ENCODE peak calls at places on chromosomes 2 and 18, in five cellular contexts. T is SK-N-SH, E is HCT116, M is GM12878, U is NT2/D1. F is an unnamed sample.

GRCh38 chr2:107354143-107354542 is 468.2 kb upstream of the ST6GAL2 start:
- DNase-seq in E (no peak), U (no peak), T (peak; percentile 5), M (no peak), F (no peak)

GRCh38 chr2:227365833-227366232 is 13.3 kb downstream of the TM4SF20 start:
- DNase-seq in E (no peak), M (no peak), T (no peak), U (no peak), F (no peak)

GRCh38 chr2:89831686-89832498 is 1140.4 kb downstream of the RPIA start:
- DNase-seq in E (no peak), T (no peak), U (no peak), M (no peak), F (no peak)

GRCh38 chr2:236904389-236905263 is 181.1 kb upstream of the COPS8 start:
- DNase-seq in T (no peak), E (no peak), M (no peak), U (no peak), F (no peak)

GRCh38 chr2:26619649-26620605 is 21.2 kb downstream of the CIB4 start:
- DNase-seq in T (peak; percentile 19), M (no peak), U (no peak), E (no peak), F (no peak)

GRCh38 chr2:222292738-222293134 is 6.1 kb downstream of the PAX3 start:
- DNase-seq in U (no peak), T (no peak), E (no peak), M (no peak), F (no peak)

GRCh38 chr2:199798881-199799580 is 52.0 kb downstream of the FTCDNL1 start:
- DNase-seq in U (no peak), T (no peak), E (no peak), M (no peak), F (no peak)

GRCh38 chr2:63661076-63661475 is 72.3 kb downstream of the MDH1 start:
- DNase-seq in M (no peak), E (no peak), U (no peak), T (no peak), F (no peak)

GRCh38 chr18:26549486-26550435 is 1.4 kb upstream of the KCTD1 start:
- DNase-seq in E (peak; percentile 53), M (no peak), T (peak; percentile 82), U (no peak), F (no peak)

GRCh38 chr18:8260319-8260718 is 348.9 kb upstream of the RAB12 start:
- DNase-seq in T (no peak), E (no peak), M (no peak), U (peak; percentile 11), F (no peak)

GRCh38 chr2:203763425-203764272 is 57.2 kb downstream of the CD28 start:
- DNase-seq in U (no peak), T (no peak), E (no peak), M (no peak), F (no peak)

GRCh38 chr2:138071720-138072719 is 107.7 kb downstream of the HNMT start:
- DNase-seq in E (no peak), U (peak; percentile 49), M (no peak), T (no peak), F (no peak)

DNA sequence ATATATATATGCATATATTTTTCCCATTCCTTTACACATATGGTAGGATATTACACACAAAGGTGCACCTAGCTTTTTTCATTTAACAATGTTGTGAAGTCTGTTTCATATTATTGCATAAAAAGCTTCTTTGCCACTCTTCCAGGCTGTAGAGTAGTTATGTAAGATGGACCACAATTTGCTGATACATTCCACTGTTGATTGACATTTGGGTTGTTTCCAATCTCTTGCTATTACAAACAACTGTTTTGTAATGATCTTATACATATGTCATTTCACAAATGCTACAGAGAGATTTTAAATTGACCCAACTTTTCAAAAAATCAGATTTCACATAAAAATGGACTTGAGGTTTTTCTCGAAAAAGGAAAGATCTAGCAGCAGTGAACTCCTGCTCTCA is 301.4 kb downstream of the CDCA7 start:
- DNase-seq in T (no peak), E (no peak), M (no peak), U (no peak), F (no peak)
- TF ChIP-seq YY1 in T (no peak), E (no peak), M (no peak), U (no peak), F (no peak)

GRCh38 chr18:59055345-59056032 is 84.2 kb upstream of the SEC11C start:
- DNase-seq in T (no peak), M (no peak), E (no peak), U (no peak), F (no peak)

GRCh38 chr18:59057969-59058368 is 81.7 kb upstream of the SEC11C start:
- DNase-seq in M (no peak), T (no peak), E (no peak), U (no peak), F (no peak)

GRCh38 chr18:59057493-59057795 is 82.2 kb upstream of the SEC11C start:
- DNase-seq in E (no peak), M (no peak), U (no peak), T (no peak), F (no peak)

GRCh38 chr18:59054892-59055291 is 84.8 kb upstream of the SEC11C start:
- DNase-seq in E (no peak), U (no peak), M (no peak), T (no peak), F (no peak)

GRCh38 chr18:59056706-59057492 is 82.8 kb upstream of the SEC11C start:
- DNase-seq in M (no peak), T (peak; percentile 54), E (peak; percentile 51), U (no peak), F (peak; percentile 23)
- H3K9ac ChIP-seq in M (no peak overlapping the region), T (no peak overlapping the region), E (no peak overlapping the region), U (no peak overlapping the region), F (no peak overlapping the region)

GRCh38 chr18:6022840-6023239 is 127.5 kb upstream of the TMEM200C start:
- DNase-seq in T (no peak), M (no peak), U (peak; percentile 62), E (no peak), F (no peak)
- TF ChIP-seq YY1 in T (no peak), M (no peak), U (no peak), E (no peak), F (no peak)

GRCh38 chr18:10588975-10589374 is 63.1 kb downstream of the NAPG start:
- DNase-seq in M (no peak), T (peak; percentile 73), U (no peak), E (peak; percentile 18), F (peak; percentile 79)
- H3K9ac ChIP-seq in M (no peak overlapping the region), T (no peak overlapping the region), U (no peak overlapping the region), E (peak overlapping the region; percentile 20), F (peak overlapping the region; percentile 46)

DNA sequence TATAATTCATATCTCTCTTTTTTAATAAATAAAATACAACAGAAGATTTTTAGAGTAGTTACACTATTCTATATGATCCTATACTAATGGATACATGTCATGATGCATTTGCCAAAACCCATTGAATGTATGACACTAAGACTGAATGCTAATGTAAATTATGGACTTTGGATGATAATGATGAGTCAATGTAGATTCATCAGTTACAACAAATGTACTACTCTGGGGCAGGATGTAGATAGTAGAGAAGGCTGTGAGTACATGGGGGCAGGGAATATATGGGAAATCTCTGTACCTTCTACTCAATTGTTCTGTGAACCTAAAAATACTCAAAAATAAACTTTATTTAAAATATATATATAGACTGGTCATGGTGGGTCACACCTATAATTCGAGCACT is 45.6 kb upstream of the NEDD4L start:
- DNase-seq in M (no peak), U (no peak), E (no peak), T (no peak), F (no peak)
- TF ChIP-seq YY1 in M (no peak), U (no peak), E (no peak), T (no peak), F (no peak)

GRCh38 chr2:45342-46130 is 769 bp downstream of the FAM110C start:
- DNase-seq in U (no peak), T (peak; percentile 30), E (no peak), M (no peak), F (no peak)
- H3K9ac ChIP-seq in U (no peak overlapping the region), T (no peak overlapping the region), E (peak overlapping the region; percentile 76), M (no peak overlapping the region), F (no peak overlapping the region)

GRCh38 chr2:241154915-241155314 is 4.6 kb downstream of the PPP1R7 start:
- DNase-seq in E (no peak), U (no peak), T (no peak), M (no peak), F (no peak)
- TF ChIP-seq YY1 in E (no peak), U (no peak), T (no peak), M (no peak), F (no peak)

DNA sequence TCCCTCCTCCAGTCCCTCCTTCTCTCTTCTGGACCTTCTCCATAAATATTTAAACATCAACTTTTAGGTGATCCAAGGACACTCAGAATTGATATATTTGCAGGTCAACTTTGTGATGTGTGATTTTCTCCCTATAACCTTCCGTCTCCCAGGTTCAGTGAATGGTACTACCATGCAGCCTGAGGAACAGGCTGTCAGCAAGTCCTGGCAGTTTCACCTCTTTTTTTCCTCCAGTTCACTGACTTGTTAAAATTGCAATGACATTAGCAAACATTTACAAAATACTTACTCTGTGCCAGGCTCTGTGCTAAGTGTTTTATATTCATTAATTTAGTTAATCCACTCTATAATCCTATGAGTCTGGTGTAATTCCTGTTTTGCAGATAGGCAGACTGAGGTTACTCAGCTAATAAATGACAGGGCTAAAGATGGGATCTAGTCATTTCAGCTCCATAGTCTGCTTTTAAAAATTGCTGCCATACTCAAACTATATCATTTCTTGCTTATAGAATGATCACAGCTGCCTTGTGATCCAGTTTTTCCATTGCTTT is 7.9 kb downstream of the SLC3A1 start:
- DNase-seq in U (no peak), T (no peak), E (no peak), M (no peak), F (no peak)
- H3K9ac ChIP-seq in U (no peak overlapping the region), T (no peak overlapping the region), E (no peak overlapping the region), M (no peak overlapping the region), F (no peak overlapping the region)

DNA sequence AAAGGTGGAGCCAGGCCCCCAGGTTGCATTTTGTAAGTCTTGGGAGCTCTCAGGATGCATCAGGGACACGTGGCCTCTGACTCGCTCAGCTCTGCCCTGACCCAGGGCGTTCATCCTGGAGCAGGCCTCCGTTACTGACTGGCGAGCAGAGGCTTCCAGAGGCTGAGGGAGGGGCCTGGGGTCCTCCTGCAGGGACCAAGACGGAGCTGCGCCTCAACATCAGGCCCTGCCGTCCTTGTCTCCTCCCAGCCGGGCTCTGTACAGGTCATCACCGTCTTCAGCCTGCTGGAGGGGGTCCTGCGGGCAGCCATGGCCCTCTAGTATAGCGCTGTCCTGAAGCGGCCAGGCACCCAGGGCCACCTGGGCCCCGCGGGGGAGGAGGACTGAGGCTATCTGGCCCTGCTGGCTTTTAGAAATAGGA is 10.2 kb upstream of the ALPP start:
- DNase-seq in E (no peak), T (no peak), U (no peak), M (no peak), F (no peak)
- TF ChIP-seq YY1 in E (no peak), T (no peak), U (no peak), M (no peak), F (no peak)

F was measured in K562.